ENCODE peak calls at places on chromosomes 13 and 19, in seven cellular contexts. V is uterus, I is heart left ventricle, S is pancreas, G is testis, Y is HepG2, J is breast epithelium. T is an unnamed sample. For H3K36me3, the result is how much of the 10 kb centered on the place peaks cover.

GRCh38 chr13:110615005-110615321 is 382 bp upstream of the NAXD start:
- DNase-seq in G (no peak), Y (no peak), I (no peak), J (no peak), S (no peak), V (no peak), T (no peak)

GRCh38 chr19:45528149-45528743 is 21.0 kb downstream of the VASP start:
- DNase-seq in V (no peak), G (no peak), S (peak), I (no peak), J (peak), Y (no peak), T (peak)

GRCh38 chr19:46784262-46785053 is 3.9 kb downstream of the SLC1A5 start:
- DNase-seq in V (peak), G (peak), S (peak), Y (peak), J (peak), I (peak), T (peak)

GRCh38 chr13:42146359-42146758 is 97.9 kb downstream of the DGKH start:
- DNase-seq in G (no peak), V (no peak), S (no peak), J (no peak), Y (no peak), I (no peak), T (no peak)

GRCh38 chr19:13847033-13847899 is 29.7 kb upstream of the NANOS3 start:
- DNase-seq in S (peak), Y (peak), I (peak), J (peak), G (peak), V (peak), T (peak)

GRCh38 chr13:77698211-77699058 is 948 bp downstream of the SLAIN1 start:
- DNase-seq in I (peak), S (peak), V (peak), G (peak), J (no peak), Y (no peak), T (peak)

GRCh38 chr19:11530432-11530831 is 1.5 kb upstream of the ECSIT start:
- DNase-seq in G (peak), V (peak), J (peak), I (peak), S (peak), Y (peak), T (peak)

GRCh38 chr19:4301590-4302237 is 475 bp downstream of the TMIGD2 start:
- DNase-seq in J (no peak), I (no peak), V (no peak), S (no peak), Y (no peak), G (no peak), T (no peak)

GRCh38 chr13:24270639-24271131 is 38.7 kb upstream of the C1QTNF9 start:
- DNase-seq in G (peak), S (peak), Y (peak), V (peak), J (no peak), I (peak), T (no peak)

GRCh38 chr13:99214232-99214631 is 13.6 kb downstream of the UBAC2 start:
- DNase-seq in Y (no peak), J (no peak), S (no peak), V (no peak), G (no peak), I (no peak), T (no peak)

GRCh38 chr13:79589605-79590511 is 108.9 kb downstream of the NDFIP2 start:
- DNase-seq in Y (no peak), S (no peak), I (no peak), G (peak), J (peak), V (no peak), T (peak)

GRCh38 chr19:55591555-55591954 is 7.8 kb downstream of the FIZ1 start:
- DNase-seq in G (peak), V (no peak), S (no peak), J (no peak), I (no peak), Y (no peak), T (no peak)

GRCh38 chr13:40179882-40180281 is 486.6 kb downstream of the FOXO1 start:
- DNase-seq in S (no peak), V (no peak), I (no peak), Y (no peak), G (no peak), J (no peak), T (no peak)

GRCh38 chr19:51098366-51099069 is 9.7 kb downstream of the CTU1 start:
- DNase-seq in J (no peak), G (peak), S (no peak), I (peak), V (no peak), Y (no peak), T (no peak)

GRCh38 chr19:46714523-46715106 is 2.3 kb downstream of the PRKD2 start:
- DNase-seq in S (no peak), I (no peak), G (no peak), V (no peak), J (no peak), Y (no peak), T (no peak)

DNA sequence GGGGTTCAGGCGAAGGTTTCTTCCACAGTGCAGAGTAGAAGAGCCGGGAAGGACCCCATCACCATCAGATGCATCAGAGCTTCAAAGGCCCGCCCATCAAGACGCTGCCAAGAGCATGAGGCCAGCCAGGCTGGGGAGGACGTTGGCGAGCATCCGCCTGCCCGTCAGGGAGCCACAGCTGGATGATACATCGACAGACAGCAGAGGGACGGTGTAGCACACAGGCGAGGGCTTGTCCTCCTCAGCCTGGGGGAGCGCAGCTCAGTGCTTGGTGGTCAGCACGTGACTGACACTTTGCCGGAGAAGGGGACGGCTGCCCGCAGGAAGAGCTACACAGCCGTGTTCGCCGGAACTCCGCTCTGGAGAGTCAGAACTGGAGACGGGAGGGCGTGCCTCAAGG is 34.1 kb downstream of the CSNK1G2 start:
- DNase-seq in G (no peak), Y (no peak), S (no peak), J (no peak), I (no peak), V (peak), T (no peak)
- H3K36me3 ChIP-seq in G (under half), Y (under half), S (under half), J (under half), I (under half), V (under half), T (under half)

GRCh38 chr13:33132644-33133440 is 116.6 kb downstream of the KL start:
- DNase-seq in G (no peak), I (no peak), S (no peak), V (no peak), Y (no peak), J (no peak), T (no peak)

GRCh38 chr13:33138441-33138840 is 122.2 kb downstream of the KL start:
- DNase-seq in S (no peak), G (peak), J (no peak), V (no peak), I (peak), Y (no peak), T (no peak)

GRCh38 chr13:33135097-33135496 is 118.9 kb downstream of the KL start:
- DNase-seq in Y (no peak), S (no peak), I (no peak), V (no peak), J (no peak), G (no peak), T (no peak)

GRCh38 chr13:33137726-33138125 is 121.5 kb downstream of the KL start:
- DNase-seq in I (no peak), Y (no peak), G (no peak), J (no peak), S (no peak), V (no peak), T (no peak)

GRCh38 chr13:33134213-33134612 is 118.0 kb downstream of the KL start:
- DNase-seq in I (no peak), G (no peak), V (no peak), J (no peak), Y (no peak), S (no peak), T (no peak)
- H3K36me3 ChIP-seq in I (under half), G (under half), V (under half), J (under half), Y (under half), S (under half), T (under half)

DNA sequence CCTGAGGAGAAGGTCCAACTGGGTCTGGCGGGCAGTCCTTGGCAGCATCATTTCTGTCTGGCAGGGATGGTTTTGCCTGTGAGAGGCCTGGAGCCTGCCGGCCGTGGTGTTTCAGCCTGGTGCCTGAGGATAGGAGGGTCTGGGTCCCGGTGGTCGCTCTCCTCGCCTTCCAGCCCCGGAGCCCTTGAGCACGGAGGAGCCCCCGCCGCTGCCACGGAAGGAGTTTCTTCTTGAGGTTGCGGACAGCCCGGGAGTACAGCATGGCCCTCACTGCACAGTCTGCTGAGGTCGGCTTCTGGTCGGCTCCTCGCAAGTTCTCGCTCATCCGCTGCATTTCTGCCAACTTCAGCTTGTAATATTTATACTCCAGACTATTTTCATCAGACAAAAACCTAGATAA is 23.4 kb downstream of the SUGP2 start:
- DNase-seq in S (peak), J (no peak), V (no peak), Y (no peak), I (no peak), G (no peak), T (no peak)
- H3K36me3 ChIP-seq in S (under half), J (under half), V (under half), Y (under half), I (half or more), G (under half), T (under half)

GRCh38 chr19:16874250-16874977 is 14.4 kb upstream of the F2RL3 start:
- DNase-seq in I (no peak), S (no peak), V (no peak), G (no peak), Y (no peak), J (no peak), T (no peak)

GRCh38 chr19:16872728-16873127 is 16.1 kb upstream of the F2RL3 start:
- DNase-seq in G (no peak), S (no peak), V (no peak), Y (no peak), J (no peak), I (no peak), T (no peak)

GRCh38 chr19:16873603-16874002 is 15.2 kb upstream of the F2RL3 start:
- DNase-seq in I (no peak), J (no peak), Y (no peak), G (no peak), V (no peak), S (no peak), T (no peak)

GRCh38 chr19:16869331-16869972 is 19.3 kb upstream of the F2RL3 start:
- DNase-seq in G (no peak), S (no peak), I (no peak), J (no peak), V (no peak), Y (no peak), T (no peak)

GRCh38 chr19:16871870-16872269 is 16.9 kb upstream of the F2RL3 start:
- DNase-seq in Y (no peak), S (no peak), J (no peak), V (no peak), G (no peak), I (no peak), T (no peak)
- H3K36me3 ChIP-seq in Y (under half), S (under half), J (under half), V (under half), G (under half), I (half or more), T (under half)

DNA sequence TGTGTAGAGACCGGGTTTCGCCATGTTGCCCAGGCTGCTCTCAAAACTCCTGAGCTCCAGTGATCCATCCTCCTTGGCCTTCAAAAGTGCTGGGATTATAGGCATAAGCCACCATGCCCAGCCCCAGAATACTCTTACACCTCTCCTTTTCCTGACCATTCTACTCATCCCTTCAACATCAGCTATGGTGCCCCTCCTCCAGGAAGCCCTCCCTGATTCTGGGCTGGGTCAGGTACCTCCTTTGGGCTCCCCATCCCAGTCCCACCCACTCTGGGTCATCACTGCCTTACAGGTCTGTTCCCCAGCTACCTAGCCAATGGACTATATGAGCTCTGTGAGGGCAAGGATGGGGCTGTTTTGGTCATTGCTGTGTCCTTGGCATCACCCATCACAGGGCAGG is 9.6 kb downstream of the TGFB1 start:
- DNase-seq in V (no peak), G (no peak), I (no peak), J (no peak), Y (no peak), S (no peak), T (no peak)
- H3K36me3 ChIP-seq in V (under half), G (under half), I (half or more), J (under half), Y (under half), S (under half), T (under half)

DNA sequence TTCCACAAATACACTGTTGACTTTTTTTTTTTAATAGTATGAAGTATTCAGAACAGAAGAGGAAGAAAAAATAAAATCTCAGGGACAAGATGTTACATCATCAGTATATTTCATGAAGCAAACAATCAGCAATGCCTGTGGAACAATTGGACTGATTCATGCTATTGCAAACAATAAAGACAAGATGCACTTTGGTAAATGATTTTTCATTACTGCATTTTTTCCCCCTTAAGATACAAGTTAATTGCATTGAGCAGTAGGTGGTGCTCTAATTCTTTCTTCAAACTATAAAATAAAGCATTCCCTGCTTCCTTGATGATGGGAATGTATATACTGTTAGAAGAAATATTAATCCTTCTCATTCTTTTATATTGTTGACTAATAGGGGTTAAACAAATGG is 17.1 kb downstream of the UCHL3 start:
- DNase-seq in J (no peak), V (no peak), G (no peak), S (no peak), I (no peak), Y (peak), T (peak)
- H3K36me3 ChIP-seq in J (under half), V (under half), G (under half), S (under half), I (half or more), Y (under half), T (under half)

DNA sequence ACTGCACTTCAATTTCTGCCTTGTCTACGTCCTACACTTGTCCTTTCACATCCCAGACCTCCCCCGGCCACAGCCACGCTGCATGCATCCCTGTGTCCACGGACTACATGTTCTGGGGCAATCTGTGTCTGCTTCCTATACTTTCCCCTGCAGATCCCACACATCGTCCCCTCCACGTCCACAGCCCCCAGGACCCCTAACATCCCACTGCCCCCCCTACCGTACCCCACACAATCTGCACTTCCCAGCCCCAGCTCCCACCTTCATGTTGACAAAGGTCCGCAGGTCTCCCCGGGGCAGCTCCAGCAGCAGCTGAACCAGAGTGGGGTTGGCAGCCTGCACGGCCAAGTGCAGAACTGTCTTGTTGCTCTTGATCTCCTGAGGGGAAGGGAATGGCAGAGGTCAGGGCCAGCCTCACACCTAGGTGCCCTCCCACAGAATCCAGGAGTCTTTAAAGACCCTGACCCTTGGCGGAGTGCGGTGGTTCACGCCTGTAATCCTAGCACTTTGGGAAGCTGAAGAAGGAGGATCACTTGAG is 10.2 kb downstream of the NFKBID start:
- DNase-seq in S (no peak), V (no peak), G (no peak), I (no peak), J (no peak), Y (no peak), T (no peak)
- H3K36me3 ChIP-seq in S (under half), V (under half), G (under half), I (half or more), J (under half), Y (under half), T (under half)

GRCh38 chr19:49094505-49095482 is 9.5 kb downstream of the SNRNP70 start:
- DNase-seq in G (peak), Y (no peak), V (no peak), I (peak), J (no peak), S (no peak), T (no peak)

GRCh38 chr19:49085868-49086232 is 599 bp downstream of the SNRNP70 start:
- DNase-seq in V (no peak), S (no peak), I (no peak), G (no peak), Y (no peak), J (no peak), T (no peak)

GRCh38 chr19:49086296-49086695 is 1.0 kb downstream of the SNRNP70 start:
- DNase-seq in S (no peak), J (no peak), G (no peak), V (no peak), I (no peak), Y (no peak), T (no peak)

GRCh38 chr19:49092686-49093085 is 7.4 kb downstream of the SNRNP70 start:
- DNase-seq in J (no peak), Y (no peak), G (no peak), I (no peak), V (no peak), S (no peak), T (no peak)

DNA sequence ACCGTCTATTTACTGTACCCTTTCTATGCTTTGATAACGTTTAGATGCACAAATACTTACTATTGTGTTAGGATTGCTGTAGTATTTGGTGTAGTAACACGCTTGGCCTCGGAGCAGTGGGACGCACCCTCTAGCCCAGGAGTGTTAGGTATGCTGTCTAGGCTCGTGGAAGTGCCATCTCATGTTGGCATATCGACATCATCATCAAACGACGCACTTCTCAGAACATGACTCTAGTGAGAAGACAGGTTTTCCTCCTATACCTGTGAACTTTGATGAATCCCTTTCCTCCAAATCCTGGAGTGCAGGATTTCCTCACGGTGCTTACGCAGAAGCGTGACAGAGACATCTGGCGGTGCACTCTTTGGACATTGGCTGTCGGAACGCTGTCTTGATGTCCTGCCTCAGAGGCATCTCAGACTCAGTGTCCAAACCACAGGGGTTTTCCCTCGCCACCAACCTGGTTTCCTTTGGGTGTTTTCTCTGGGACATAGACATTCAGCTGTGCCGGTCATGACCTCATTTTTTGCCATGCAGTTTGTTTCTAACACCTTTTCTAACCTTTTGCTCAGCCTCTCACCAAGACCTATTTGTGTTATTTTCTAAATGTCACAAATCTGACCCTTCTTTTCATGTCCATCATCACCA is 6.3 kb downstream of the SNRNP70 start:
- DNase-seq in G (no peak), Y (no peak), J (no peak), S (no peak), I (no peak), V (no peak), T (no peak)
- H3K36me3 ChIP-seq in G (under half), Y (under half), J (under half), S (under half), I (half or more), V (under half), T (under half)

DNA sequence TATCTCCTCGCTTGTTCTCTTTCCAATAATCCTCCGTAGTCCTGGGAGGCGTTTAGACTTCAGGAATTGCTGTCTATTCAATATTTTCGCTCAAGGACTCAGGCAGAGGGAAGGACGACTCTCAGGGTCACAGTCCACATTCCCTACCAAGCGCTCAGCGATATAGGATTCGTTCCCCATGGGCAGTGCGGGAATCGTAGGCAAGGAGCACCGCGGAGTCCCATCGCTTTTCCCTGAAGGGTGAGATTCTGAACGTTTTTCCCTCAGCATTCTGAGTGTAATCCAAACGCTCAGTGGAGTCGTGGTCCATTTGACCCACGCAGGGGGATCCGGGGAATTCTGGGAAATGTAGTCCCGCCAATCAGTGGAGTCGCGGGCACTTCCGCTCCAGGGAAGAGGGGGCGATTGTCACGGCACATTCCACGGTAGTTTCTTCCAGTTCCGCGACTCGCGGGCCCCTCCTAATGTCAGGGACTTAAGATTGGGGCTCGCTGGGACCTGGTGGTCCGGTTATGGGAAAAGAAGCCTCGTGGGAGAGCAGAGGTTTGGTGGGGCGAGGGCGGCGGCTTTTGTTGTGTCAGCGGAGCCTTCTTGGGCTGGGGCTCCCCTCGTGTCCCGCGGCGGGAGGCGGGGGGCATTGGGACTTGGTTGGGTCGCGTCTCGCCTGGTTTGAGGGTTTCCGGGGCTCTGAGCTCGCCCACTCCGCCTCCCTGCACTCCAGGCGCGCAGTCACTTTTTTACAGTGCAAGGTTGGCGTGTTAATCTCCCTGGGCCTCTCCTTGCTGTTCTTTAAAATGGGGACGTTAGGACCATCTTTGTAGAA is at the start of gene ZNF234:
- DNase-seq in S (peak), Y (peak), G (peak), I (peak), J (peak), V (peak), T (peak)
- H3K36me3 ChIP-seq in S (under half), Y (under half), G (under half), I (under half), J (under half), V (under half), T (under half)

GRCh38 chr19:29029271-29029670 is 183.7 kb downstream of the UQCRFS1 start:
- DNase-seq in G (no peak), I (no peak), J (no peak), Y (no peak), S (no peak), V (no peak), T (no peak)

GRCh38 chr19:29031216-29031615 is 181.7 kb downstream of the UQCRFS1 start:
- DNase-seq in J (no peak), I (no peak), V (no peak), Y (no peak), G (no peak), S (no peak), T (no peak)
- H3K36me3 ChIP-seq in J (under half), I (under half), V (under half), Y (under half), G (under half), S (under half), T (under half)